ENCODE peak calls at places on chromosomes 4 and X, in five cellular contexts. One of them, this sample, is unnamed.

GRCh38 chr4:75950416-75950815 is 9.6 kb upstream of the NAAA start:
- DNase-seq in H9: no peak
- DNase-seq in mesendoderm: no peak
- DNase-seq in mesenchymal stem cell: peak; percentile 71
- DNase-seq in H1: no peak
- DNase-seq in this sample: peak; percentile 41

GRCh38 chr4:178198691-178199090 is 756.5 kb upstream of the AGA start:
- DNase-seq in H9: no peak
- DNase-seq in mesendoderm: no peak
- DNase-seq in mesenchymal stem cell: peak; percentile 74
- DNase-seq in H1: no peak
- DNase-seq in this sample: peak; percentile 60

GRCh38 chrX:123961268-123962005 is at the start of gene STAG2:
- DNase-seq in H9: peak; percentile 80
- DNase-seq in mesendoderm: peak; percentile 94
- DNase-seq in mesenchymal stem cell: peak; percentile 93
- DNase-seq in H1: no peak
- DNase-seq in this sample: peak; percentile 85

GRCh38 chrX:25003066-25003849 is 12.5 kb downstream of the ARX start:
- DNase-seq in H9: peak; percentile 79
- DNase-seq in mesendoderm: peak; percentile 80
- DNase-seq in mesenchymal stem cell: no peak
- DNase-seq in H1: no peak
- DNase-seq in this sample: no peak

GRCh38 chr4:36243355-36244256 is 708 bp downstream of the ARAP2 start:
- DNase-seq in H9: peak; percentile 32
- DNase-seq in mesendoderm: peak; percentile 49
- DNase-seq in mesenchymal stem cell: peak; percentile 25
- DNase-seq in H1: no peak
- DNase-seq in this sample: peak; percentile 1

GRCh38 chr4:106687026-106687425 is 318.4 kb upstream of the GIMD1 start:
- DNase-seq in H9: no peak
- DNase-seq in mesendoderm: no peak
- DNase-seq in mesenchymal stem cell: no peak
- DNase-seq in H1: no peak
- DNase-seq in this sample: no peak

GRCh38 chr4:16573744-16574143 is 324.7 kb downstream of the LDB2 start:
- DNase-seq in H9: no peak
- DNase-seq in mesendoderm: no peak
- DNase-seq in mesenchymal stem cell: no peak
- DNase-seq in H1: no peak
- DNase-seq in this sample: peak; percentile 83

GRCh38 chr4:24973471-24974251 is 57.1 kb downstream of the LGI2 start:
- DNase-seq in H9: peak; percentile 28
- DNase-seq in mesendoderm: no peak
- DNase-seq in mesenchymal stem cell: no peak
- DNase-seq in H1: no peak
- DNase-seq in this sample: peak; percentile 14

GRCh38 chr4:122456228-122457106 is at the start of gene IL2:
- DNase-seq in H9: no peak
- DNase-seq in mesendoderm: no peak
- DNase-seq in mesenchymal stem cell: peak; percentile 12
- DNase-seq in H1: no peak
- DNase-seq in this sample: no peak

GRCh38 chr4:169376421-169376820 is 105.7 kb upstream of the SH3RF1 start:
- DNase-seq in H9: no peak
- DNase-seq in mesendoderm: no peak
- DNase-seq in mesenchymal stem cell: no peak
- DNase-seq in H1: no peak
- DNase-seq in this sample: no peak

GRCh38 chrX:259692-260355 is 21.4 kb upstream of the PLCXD1 start:
- DNase-seq in H9: peak; percentile 93
- DNase-seq in mesendoderm: no peak
- DNase-seq in mesenchymal stem cell: no peak
- DNase-seq in H1: no peak
- DNase-seq in this sample: no peak

GRCh38 chrX:130071611-130072349 is 38.5 kb downstream of the ELF4 start:
- DNase-seq in H9: no peak
- DNase-seq in mesendoderm: no peak
- DNase-seq in mesenchymal stem cell: no peak
- DNase-seq in H1: no peak
- DNase-seq in this sample: no peak

GRCh38 chr4:176492648-176493302 is 173.0 kb downstream of the SPCS3 start:
- DNase-seq in H9: no peak
- DNase-seq in mesendoderm: no peak
- DNase-seq in mesenchymal stem cell: peak; percentile 52
- DNase-seq in H1: no peak
- DNase-seq in this sample: peak; percentile 34

GRCh38 chr4:185840201-185840600 is 28.2 kb upstream of the SORBS2 start:
- DNase-seq in H9: no peak
- DNase-seq in mesendoderm: no peak
- DNase-seq in mesenchymal stem cell: peak; percentile 29
- DNase-seq in H1: no peak
- DNase-seq in this sample: peak; percentile 33

GRCh38 chrX:105552395-105552794 is 269.9 kb upstream of the NRK start:
- DNase-seq in H9: no peak
- DNase-seq in mesendoderm: peak; percentile 18
- DNase-seq in mesenchymal stem cell: no peak
- DNase-seq in H1: no peak
- DNase-seq in this sample: no peak

GRCh38 chrX:150899191-150899757 is 806 bp upstream of the CD99L2 start:
- DNase-seq in H9: peak; percentile 58
- DNase-seq in mesendoderm: peak; percentile 59
- DNase-seq in mesenchymal stem cell: peak; percentile 29
- DNase-seq in H1: no peak
- DNase-seq in this sample: peak; percentile 6

GRCh38 chrX:132426695-132427281 is 62.0 kb downstream of the MBNL3 start:
- DNase-seq in H9: no peak
- DNase-seq in mesendoderm: no peak
- DNase-seq in mesenchymal stem cell: peak; percentile 79
- DNase-seq in H1: no peak
- DNase-seq in this sample: peak; percentile 54

GRCh38 chr4:88738714-88739366 is 41.2 kb upstream of the NAP1L5 start:
- DNase-seq in H9: peak; percentile 74
- DNase-seq in mesendoderm: no peak
- DNase-seq in mesenchymal stem cell: no peak
- DNase-seq in H1: peak; percentile 54
- DNase-seq in this sample: peak; percentile 32

GRCh38 chr4:7055990-7056325 is 11.9 kb downstream of the GRPEL1 start:
- DNase-seq in H9: no peak
- DNase-seq in mesendoderm: no peak
- DNase-seq in mesenchymal stem cell: no peak
- DNase-seq in H1: no peak
- DNase-seq in this sample: no peak

GRCh38 chrX:23854945-23855344 is 52.8 kb downstream of the APOO start:
- DNase-seq in H9: no peak
- DNase-seq in mesendoderm: no peak
- DNase-seq in mesenchymal stem cell: peak; percentile 13
- DNase-seq in H1: no peak
- DNase-seq in this sample: no peak

GRCh38 chrX:153765138-153766079 is 1.4 kb downstream of the PLXNB3 start:
- DNase-seq in H9: peak; percentile 24
- DNase-seq in mesendoderm: peak; percentile 22
- DNase-seq in mesenchymal stem cell: peak; percentile 28
- DNase-seq in H1: no peak
- DNase-seq in this sample: peak; percentile 5

GRCh38 chrX:69063486-69063885 is 101.8 kb downstream of the PJA1 start:
- DNase-seq in H9: peak; percentile 8
- DNase-seq in mesendoderm: no peak
- DNase-seq in mesenchymal stem cell: no peak
- DNase-seq in H1: no peak
- DNase-seq in this sample: no peak

GRCh38 chrX:115324194-115324593 is 34.7 kb downstream of the LUZP4 start:
- DNase-seq in H9: no peak
- DNase-seq in mesendoderm: no peak
- DNase-seq in mesenchymal stem cell: no peak
- DNase-seq in H1: no peak
- DNase-seq in this sample: peak; percentile 26

GRCh38 chr4:85603437-85604336 is 128.7 kb downstream of the ARHGAP24 start:
- DNase-seq in H9: no peak
- DNase-seq in mesendoderm: no peak
- DNase-seq in mesenchymal stem cell: peak; percentile 35
- DNase-seq in H1: no peak
- DNase-seq in this sample: no peak

GRCh38 chrX:1466971-1467561 is 14.4 kb upstream of the ASMTL start:
- DNase-seq in H9: peak; percentile 28
- DNase-seq in mesendoderm: no peak
- DNase-seq in mesenchymal stem cell: no peak
- DNase-seq in H1: no peak
- DNase-seq in this sample: no peak

GRCh38 chr4:16897351-16897750 is 1.1 kb downstream of the LDB2 start:
- DNase-seq in H9: no peak
- DNase-seq in mesendoderm: peak; percentile 58
- DNase-seq in mesenchymal stem cell: peak; percentile 43
- DNase-seq in H1: no peak
- DNase-seq in this sample: peak; percentile 30

GRCh38 chrX:151984328-151984727 is 9.9 kb upstream of the GABRE start:
- DNase-seq in H9: no peak
- DNase-seq in mesendoderm: no peak
- DNase-seq in mesenchymal stem cell: peak; percentile 66
- DNase-seq in H1: no peak
- DNase-seq in this sample: peak; percentile 46

GRCh38 chrX:15930585-15930984 is 76.0 kb upstream of the AP1S2 start:
- DNase-seq in H9: no peak
- DNase-seq in mesendoderm: peak; percentile 75
- DNase-seq in mesenchymal stem cell: peak; percentile 44
- DNase-seq in H1: no peak
- DNase-seq in this sample: peak; percentile 66

GRCh38 chr4:131302108-131302507 is 1847.0 kb upstream of the PCDH10 start:
- DNase-seq in H9: peak; percentile 38
- DNase-seq in mesendoderm: peak; percentile 64
- DNase-seq in mesenchymal stem cell: no peak
- DNase-seq in H1: peak; percentile 3
- DNase-seq in this sample: no peak

GRCh38 chr4:23857353-23857752 is 32.5 kb downstream of the PPARGC1A start:
- DNase-seq in H9: no peak
- DNase-seq in mesendoderm: no peak
- DNase-seq in mesenchymal stem cell: peak; percentile 39
- DNase-seq in H1: no peak
- DNase-seq in this sample: peak; percentile 47

GRCh38 chr4:112270643-112271484 is 14.8 kb downstream of the TIFA start:
- DNase-seq in H9: no peak
- DNase-seq in mesendoderm: no peak
- DNase-seq in mesenchymal stem cell: peak; percentile 33
- DNase-seq in H1: no peak
- DNase-seq in this sample: peak; percentile 93

GRCh38 chr4:77263247-77263646 is 106.2 kb downstream of the CCNG2 start:
- DNase-seq in H9: no peak
- DNase-seq in mesendoderm: no peak
- DNase-seq in mesenchymal stem cell: no peak
- DNase-seq in H1: no peak
- DNase-seq in this sample: peak; percentile 4

DNA sequence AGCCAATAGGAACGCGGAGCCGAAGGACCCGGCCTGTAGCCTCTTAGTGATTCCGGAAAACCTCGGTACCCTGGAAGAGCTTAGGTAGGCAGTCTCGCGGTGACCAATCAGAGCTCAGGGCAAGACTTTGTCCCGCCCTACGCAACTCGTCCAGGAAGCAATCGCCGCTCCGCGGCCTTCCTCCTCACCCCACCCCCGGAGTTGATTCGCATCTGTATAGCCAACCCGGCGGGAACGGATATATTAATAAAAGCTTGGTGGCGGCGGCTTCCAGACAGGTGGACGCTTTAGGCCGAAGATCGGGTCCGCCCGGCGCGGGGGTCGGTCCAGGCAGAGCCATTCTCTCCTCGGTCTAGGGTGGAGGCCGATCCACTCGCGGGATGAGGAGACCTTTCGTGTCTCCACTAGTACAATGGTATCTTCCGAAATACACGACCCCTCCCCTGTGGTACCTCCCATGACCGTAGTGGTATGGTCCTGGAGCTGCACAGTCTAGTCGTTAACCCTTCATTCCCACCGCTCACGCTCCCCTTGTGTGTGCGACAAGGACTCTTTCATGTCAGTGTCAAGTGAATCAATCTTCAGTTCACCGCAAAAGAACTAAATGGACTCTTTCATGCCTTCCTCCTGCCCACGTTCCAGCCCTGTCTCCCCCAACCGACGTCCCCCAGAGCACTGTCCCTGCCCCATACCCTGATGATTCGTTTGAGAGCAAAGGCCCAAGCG is 24.2 kb upstream of the GLOD5 start:
- DNase-seq in H9: peak; percentile 95
- DNase-seq in mesendoderm: peak; percentile 99
- DNase-seq in mesenchymal stem cell: peak; percentile 97
- DNase-seq in H1: peak; percentile 87
- DNase-seq in this sample: peak; percentile 97
- H2BK120ac ChIP-seq in H9: no peak overlapping the region
- H2BK120ac ChIP-seq in mesendoderm: no peak overlapping the region
- H2BK120ac ChIP-seq in mesenchymal stem cell: peak overlapping the region; percentile 73
- H2BK120ac ChIP-seq in H1: no peak overlapping the region
- H2BK120ac ChIP-seq in this sample: no peak overlapping the region

GRCh38 chr4:110475881-110476818 is at the start of gene ENPEP:
- DNase-seq in H9: peak; percentile 55
- DNase-seq in mesendoderm: peak; percentile 84
- DNase-seq in mesenchymal stem cell: no peak
- DNase-seq in H1: no peak
- DNase-seq in this sample: peak; percentile 36
- H2BK120ac ChIP-seq in H9: no peak within 1 kb of the TSS
- H2BK120ac ChIP-seq in mesendoderm: peak within 1 kb of the TSS; percentile 92
- H2BK120ac ChIP-seq in mesenchymal stem cell: no peak within 1 kb of the TSS
- H2BK120ac ChIP-seq in H1: no peak within 1 kb of the TSS
- H2BK120ac ChIP-seq in this sample: peak within 1 kb of the TSS; percentile 40

GRCh38 chr4:20616313-20616712 is 83.9 kb upstream of the PACRGL start:
- DNase-seq in H9: no peak
- DNase-seq in mesendoderm: no peak
- DNase-seq in mesenchymal stem cell: no peak
- DNase-seq in H1: no peak
- DNase-seq in this sample: no peak

GRCh38 chr4:20618729-20619128 is 81.5 kb upstream of the PACRGL start:
- DNase-seq in H9: peak; percentile 34
- DNase-seq in mesendoderm: no peak
- DNase-seq in mesenchymal stem cell: no peak
- DNase-seq in H1: no peak
- DNase-seq in this sample: no peak

GRCh38 chr4:20615492-20616136 is 84.6 kb upstream of the PACRGL start:
- DNase-seq in H9: no peak
- DNase-seq in mesendoderm: peak; percentile 37
- DNase-seq in mesenchymal stem cell: no peak
- DNase-seq in H1: no peak
- DNase-seq in this sample: no peak

GRCh38 chr4:20616848-20617247 is 83.4 kb upstream of the PACRGL start:
- DNase-seq in H9: no peak
- DNase-seq in mesendoderm: no peak
- DNase-seq in mesenchymal stem cell: no peak
- DNase-seq in H1: no peak
- DNase-seq in this sample: no peak

GRCh38 chr4:20618010-20618409 is 82.2 kb upstream of the PACRGL start:
- DNase-seq in H9: no peak
- DNase-seq in mesendoderm: no peak
- DNase-seq in mesenchymal stem cell: no peak
- DNase-seq in H1: no peak
- DNase-seq in this sample: no peak
- H2BK120ac ChIP-seq in H9: no peak overlapping the region
- H2BK120ac ChIP-seq in mesendoderm: no peak overlapping the region
- H2BK120ac ChIP-seq in mesenchymal stem cell: no peak overlapping the region
- H2BK120ac ChIP-seq in H1: no peak overlapping the region
- H2BK120ac ChIP-seq in this sample: no peak overlapping the region

GRCh38 chr4:73281982-73282381 is 23.4 kb upstream of the ANKRD17 start:
- DNase-seq in H9: no peak
- DNase-seq in mesendoderm: no peak
- DNase-seq in mesenchymal stem cell: no peak
- DNase-seq in H1: no peak
- DNase-seq in this sample: no peak
- H2BK120ac ChIP-seq in H9: no peak overlapping the region
- H2BK120ac ChIP-seq in mesendoderm: no peak overlapping the region
- H2BK120ac ChIP-seq in mesenchymal stem cell: no peak overlapping the region
- H2BK120ac ChIP-seq in H1: no peak overlapping the region
- H2BK120ac ChIP-seq in this sample: no peak overlapping the region

This sample was measured in IMR-90.